ENCODE peak calls at places on chromosomes 5 and 9, in seven cellular contexts. Y is psoas muscle, Z is hepatocyte, K is left lung, R is GM23338, I is OCI-LY7, H is tibial nerve. D is an unnamed sample.

GRCh38 chr9:95505676-95506437 is 10.9 kb downstream of the PTCH1 start:
- DNase-seq in H (peak), K (peak), Z (peak), Y (peak), I (peak), R (peak), D (peak)

GRCh38 chr9:127139775-127140174 is 17.3 kb upstream of the ANGPTL2 start:
- DNase-seq in R (no peak), Y (no peak), K (no peak), Z (no peak), I (no peak), H (no peak), D (no peak)

GRCh38 chr5:141558150-141558549 is 60.6 kb downstream of the DIAPH1 start:
- DNase-seq in R (peak), Z (no peak), I (no peak), H (no peak), Y (no peak), K (no peak), D (no peak)

GRCh38 chr5:116273458-116274242 is 188.8 kb downstream of the COMMD10 start:
- DNase-seq in Y (no peak), I (no peak), H (no peak), Z (no peak), R (no peak), K (no peak), D (no peak)

GRCh38 chr5:170104710-170105109 is 987 bp upstream of the FOXI1 start:
- DNase-seq in K (no peak), Y (no peak), I (no peak), H (no peak), Z (no peak), R (no peak), D (no peak)

GRCh38 chr5:68126871-68127270 is 88.7 kb upstream of the PIK3R1 start:
- DNase-seq in Z (no peak), H (no peak), R (no peak), Y (no peak), I (no peak), K (no peak), D (no peak)

GRCh38 chr5:23318166-23318565 is 189.2 kb upstream of the PRDM9 start:
- DNase-seq in R (no peak), K (no peak), H (no peak), Z (no peak), I (no peak), Y (no peak), D (no peak)

GRCh38 chr9:82924243-82924605 is 138.7 kb downstream of the RASEF start:
- DNase-seq in Z (no peak), K (no peak), H (no peak), R (no peak), Y (no peak), I (no peak), D (no peak)

GRCh38 chr9:83920469-83920941 is 727 bp downstream of the KIF27 start:
- DNase-seq in H (no peak), Z (peak), K (no peak), Y (no peak), I (no peak), R (peak), D (no peak)

GRCh38 chr5:131481569-131481968 is 153.5 kb downstream of the RAPGEF6 start:
- DNase-seq in Y (no peak), H (no peak), R (no peak), I (no peak), K (no peak), Z (no peak), D (no peak)

GRCh38 chr9:89022071-89022721 is 30.9 kb downstream of the S1PR3 start:
- DNase-seq in R (peak), H (no peak), I (no peak), Z (peak), K (peak), Y (no peak), D (no peak)

GRCh38 chr9:27426717-27427645 is 97.1 kb upstream of the IFNK start:
- DNase-seq in K (no peak), R (peak), H (no peak), Y (no peak), Z (no peak), I (no peak), D (no peak)

GRCh38 chr5:58497956-58498942 is 7.0 kb downstream of the GAPT start:
- DNase-seq in K (no peak), I (no peak), H (peak), Z (peak), R (peak), Y (no peak), D (no peak)

GRCh38 chr9:126117631-126118030 is 209.0 kb upstream of the MVB12B start:
- DNase-seq in Y (no peak), H (no peak), R (no peak), I (no peak), Z (no peak), K (peak), D (no peak)

GRCh38 chr5:42591026-42591425 is 165.6 kb upstream of the CCDC152 start:
- DNase-seq in Z (peak), K (no peak), H (no peak), R (no peak), Y (peak), I (no peak), D (no peak)

GRCh38 chr9:95109456-95109855 is 208.1 kb downstream of the FANCC start:
- DNase-seq in R (no peak), Y (no peak), K (no peak), I (no peak), Z (no peak), H (no peak), D (no peak)

GRCh38 chr5:120062515-120062917 is 401.6 kb upstream of the PRR16 start:
- DNase-seq in K (no peak), Z (no peak), H (no peak), I (no peak), R (peak), Y (no peak), D (no peak)

GRCh38 chr5:539469-540214 is 15.4 kb upstream of the SLC9A3 start:
- DNase-seq in R (no peak), Z (no peak), Y (no peak), H (no peak), I (no peak), K (peak), D (no peak)

GRCh38 chr5:44807269-44807668 is 1.5 kb upstream of the MRPS30 start:
- DNase-seq in K (no peak), I (no peak), Z (no peak), H (no peak), R (no peak), Y (no peak), D (no peak)

GRCh38 chr9:106916491-106917235 is 53.7 kb downstream of the ZNF462 start:
- DNase-seq in H (peak), I (no peak), R (peak), Z (peak), K (no peak), Y (peak), D (no peak)

GRCh38 chr5:78563621-78564020 is 85.0 kb downstream of the LHFPL2 start:
- DNase-seq in Y (no peak), H (no peak), I (no peak), R (no peak), K (no peak), Z (no peak), D (no peak)

GRCh38 chr5:139711852-139712171 is 63.7 kb downstream of the CXXC5 start:
- DNase-seq in Y (no peak), R (peak), H (no peak), I (no peak), K (peak), Z (peak), D (no peak)

GRCh38 chr9:125679597-125680189 is 27.3 kb downstream of the MAPKAP1 start:
- DNase-seq in Y (no peak), I (no peak), Z (no peak), R (no peak), K (no peak), H (no peak), D (no peak)

GRCh38 chr5:97042981-97043380 is 99.4 kb downstream of the LIX1 start:
- DNase-seq in R (peak), I (no peak), Z (no peak), Y (no peak), K (no peak), H (no peak), D (no peak)

GRCh38 chr5:97046270-97046982 is 96.0 kb downstream of the LIX1 start:
- DNase-seq in Z (no peak), H (no peak), Y (no peak), I (peak), K (no peak), R (peak), D (no peak)

GRCh38 chr5:97043511-97043910 is 98.9 kb downstream of the LIX1 start:
- DNase-seq in I (no peak), K (no peak), Z (no peak), R (no peak), H (no peak), Y (no peak), D (no peak)

GRCh38 chr5:97041239-97041638 is 101.2 kb downstream of the LIX1 start:
- DNase-seq in K (no peak), H (no peak), I (no peak), Z (no peak), Y (no peak), R (no peak), D (no peak)

GRCh38 chr5:97044057-97044456 is 98.4 kb downstream of the LIX1 start:
- DNase-seq in K (no peak), Y (no peak), Z (peak), R (peak), H (no peak), I (no peak), D (no peak)
- TF ChIP-seq CTCF in K (no peak), Y (peak), Z (peak), R (peak), H (no peak), I (peak), D (no peak)

GRCh38 chr9:22148876-22149637 is 140.0 kb upstream of the CDKN2B start:
- DNase-seq in Z (no peak), Y (no peak), R (no peak), H (no peak), K (no peak), I (no peak), D (no peak)
- H3K27ac ChIP-seq in Z (peak), Y (no peak), R (no peak), H (peak), K (no peak), I (no peak), D (no peak)

GRCh38 chr9:129252937-129253819 is 75.1 kb upstream of the IER5L start:
- DNase-seq in K (no peak), I (no peak), H (no peak), Y (peak), Z (no peak), R (no peak), D (no peak)
- TF ChIP-seq CTCF in K (no peak), I (no peak), H (no peak), Y (no peak), Z (no peak), R (no peak), D (no peak)

GRCh38 chr5:150286820-150287219 is 2.8 kb downstream of the CAMK2A start:
- DNase-seq in Z (peak), I (peak), H (no peak), Y (no peak), K (no peak), R (peak), D (no peak)
- H3K27ac ChIP-seq in Z (no peak), I (no peak), H (no peak), Y (no peak), K (no peak), R (no peak), D (no peak)

DNA sequence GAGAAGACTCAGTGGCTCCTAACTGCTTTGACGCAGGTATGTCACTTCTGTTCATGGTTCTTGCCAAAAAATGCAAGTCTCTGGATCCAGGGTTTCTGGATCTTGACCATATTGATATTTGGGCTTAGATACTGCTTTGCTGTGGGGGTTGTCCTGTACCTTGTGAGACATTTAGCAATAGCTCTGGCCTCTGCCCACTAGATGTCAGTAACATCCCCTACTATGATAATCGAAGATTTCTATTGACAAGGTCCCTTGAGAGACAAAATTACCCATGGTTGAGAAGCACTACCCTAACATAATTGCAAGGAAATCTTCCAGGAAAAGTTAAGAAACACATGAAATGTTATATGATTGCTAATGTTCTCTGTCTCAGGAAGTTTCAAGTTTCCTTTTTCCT is 285.4 kb downstream of the TMEM232 start:
- DNase-seq in H (no peak), R (peak), I (peak), Y (no peak), K (no peak), Z (peak), D (no peak)
- TF ChIP-seq CTCF in H (no peak), R (peak), I (peak), Y (peak), K (no peak), Z (peak), D (no peak)

GRCh38 chr5:107826311-107827000 is 155.7 kb upstream of the EFNA5 start:
- DNase-seq in H (no peak), Z (no peak), I (no peak), Y (no peak), R (peak), K (no peak), D (no peak)
- H3K27ac ChIP-seq in H (no peak), Z (no peak), I (no peak), Y (no peak), R (peak), K (no peak), D (no peak)

DNA sequence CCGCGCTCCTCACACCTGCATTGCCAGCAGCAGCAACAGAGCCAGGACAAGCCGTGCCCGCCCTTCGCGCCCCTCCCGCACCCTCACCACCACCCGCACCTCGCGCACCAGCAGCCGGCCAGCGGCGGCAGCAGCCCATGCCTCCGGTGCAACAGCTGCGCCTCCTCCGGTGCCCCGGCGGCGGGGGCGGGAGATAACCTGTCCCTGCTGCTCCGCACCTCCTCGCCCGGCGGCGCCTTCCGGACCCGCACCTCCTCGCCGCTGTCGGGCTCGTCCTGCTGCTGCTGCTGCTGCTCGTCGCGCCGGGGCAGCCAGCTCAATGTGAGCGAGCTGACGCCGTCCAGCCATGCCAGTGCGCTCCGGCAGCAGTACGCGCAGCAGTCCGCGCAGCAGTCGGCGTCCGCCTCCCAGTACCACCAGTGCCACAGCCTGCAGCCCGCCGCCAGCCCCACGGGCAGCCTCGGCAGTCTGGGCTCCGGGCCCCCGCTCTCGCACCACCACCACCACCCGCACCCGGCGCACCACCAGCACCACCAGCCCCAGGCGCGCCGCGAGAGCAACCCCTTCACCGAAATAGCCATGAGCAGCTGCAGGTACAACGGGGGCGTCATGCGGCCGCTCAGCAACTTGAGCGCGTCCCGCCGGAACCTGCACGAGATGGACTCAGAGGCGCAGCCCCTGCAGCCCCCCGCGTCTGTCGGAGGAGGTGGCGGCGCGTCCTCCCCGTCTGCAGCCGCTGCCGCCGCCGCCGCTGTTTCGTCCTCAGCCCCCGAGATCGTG is 517 bp downstream of the KCNN2 start:
- DNase-seq in Y (no peak), R (peak), Z (peak), I (no peak), K (peak), H (no peak), D (no peak)
- TF ChIP-seq CTCF in Y (no peak), R (peak), Z (no peak), I (no peak), K (no peak), H (no peak), D (no peak)

GRCh38 chr9:116202219-116202912 is 48.8 kb downstream of the PAPPA start:
- DNase-seq in Z (no peak), R (no peak), K (no peak), Y (no peak), H (no peak), I (no peak), D (no peak)
- H3K27ac ChIP-seq in Z (no peak), R (no peak), K (no peak), Y (no peak), H (no peak), I (no peak), D (no peak)

D was measured in CD4-positive, alpha-beta T cell.